ENCODE peak calls at places on chromosomes 4 and X, in eight cellular contexts. N, M, P, T, H, X, R and O are unnamed samples.

GRCh38 chrX:101206471-101206870 is 13.1 kb upstream of the DRP2 start:
- DNase-seq in M (no peak), P (no peak), H (peak; percentile 11), X (no peak), T (no peak), N (peak; percentile 58), R (peak; percentile 23), O (no peak)

GRCh38 chr4:101020956-101021355 is 326.4 kb downstream of the PPP3CA start:
- DNase-seq in N (peak; percentile 89), P (no peak), R (peak; percentile 3), M (no peak), H (peak; percentile 62), X (no peak), T (no peak), O (peak; percentile 72)

GRCh38 chr4:39348371-39349265 is 17.5 kb downstream of the RFC1 start:
- DNase-seq in R (peak; percentile 30), N (peak; percentile 77), X (no peak), M (no peak), T (no peak), P (no peak), H (peak; percentile 35), O (no peak)

GRCh38 chrX:10401239-10401638 is 219.1 kb downstream of the MID1 start:
- DNase-seq in H (no peak), X (no peak), N (peak; percentile 24), R (no peak), T (no peak), P (no peak), M (no peak), O (no peak)

GRCh38 chrX:17805120-17805519 is 56.0 kb downstream of the RAI2 start:
- DNase-seq in R (no peak), X (no peak), P (no peak), T (no peak), H (no peak), N (no peak), M (no peak), O (no peak)

GRCh38 chrX:19897087-19897486 is 9.7 kb upstream of the SH3KBP1 start:
- DNase-seq in N (no peak), T (no peak), H (no peak), M (no peak), R (no peak), P (no peak), X (no peak), O (no peak)

GRCh38 chr4:3291969-3292570 is 751 bp upstream of the RGS12 start:
- DNase-seq in X (no peak), N (peak; percentile 20), R (peak; percentile 52), H (peak; percentile 41), M (peak; percentile 69), T (peak; percentile 66), P (no peak), O (no peak)

GRCh38 chr4:7863911-7864681 is 75.6 kb downstream of the AFAP1 start:
- DNase-seq in N (peak; percentile 51), M (no peak), H (no peak), P (no peak), T (no peak), R (no peak), X (no peak), O (no peak)

GRCh38 chrX:73943900-73944581 is 359.9 kb upstream of the ZCCHC13 start:
- DNase-seq in R (peak; percentile 79), P (peak; percentile 42), H (peak; percentile 73), M (peak; percentile 89), X (peak; percentile 82), N (peak; percentile 96), T (peak; percentile 96), O (peak; percentile 63)

GRCh38 chr4:85498068-85498733 is 23.3 kb downstream of the ARHGAP24 start:
- DNase-seq in T (no peak), M (no peak), X (no peak), H (peak; percentile 36), R (no peak), P (peak; percentile 5), N (peak; percentile 95), O (no peak)

GRCh38 chr4:145177906-145178538 is 2.4 kb downstream of the OTUD4 start:
- DNase-seq in P (no peak), N (peak; percentile 44), H (peak; percentile 38), T (no peak), X (no peak), M (no peak), R (peak; percentile 20), O (no peak)

GRCh38 chr4:22850055-22850454 is 157.3 kb downstream of the GBA3 start:
- DNase-seq in T (peak; percentile 83), X (no peak), N (no peak), H (no peak), R (no peak), M (no peak), P (no peak), O (no peak)

GRCh38 chrX:131704136-131704695 is 160.3 kb downstream of the OR13H1 start:
- DNase-seq in P (no peak), T (peak; percentile 53), N (peak; percentile 69), M (peak; percentile 91), H (peak; percentile 1), X (no peak), R (peak; percentile 0), O (peak; percentile 86)

GRCh38 chr4:38673109-38673978 is 9.3 kb downstream of the KLF3 start:
- DNase-seq in M (peak; percentile 49), P (no peak), H (peak; percentile 39), X (peak; percentile 29), R (no peak), T (peak; percentile 28), N (no peak), O (no peak)

GRCh38 chr4:44670466-44671199 is 7.6 kb upstream of the GUF1 start:
- DNase-seq in P (no peak), T (no peak), R (no peak), N (no peak), X (no peak), H (no peak), M (no peak), O (no peak)

GRCh38 chr4:25252230-25253071 is 18.6 kb downstream of the PI4K2B start:
- DNase-seq in N (no peak), X (no peak), H (no peak), P (no peak), M (no peak), T (no peak), R (no peak), O (no peak)

GRCh38 chrX:9676311-9676710 is 89.3 kb downstream of the GPR143 start:
- DNase-seq in R (no peak), N (no peak), T (no peak), H (no peak), P (no peak), M (no peak), X (no peak), O (no peak)

GRCh38 chr4:85019411-85019810 is 52.9 kb upstream of the WDFY3 start:
- DNase-seq in R (no peak), P (no peak), H (no peak), X (no peak), N (no peak), T (no peak), M (no peak), O (no peak)

GRCh38 chrX:4547218-4547836 is 833.9 kb upstream of the PRKX start:
- DNase-seq in M (peak; percentile 52), T (peak; percentile 83), N (peak; percentile 42), R (peak; percentile 24), X (peak; percentile 2), P (no peak), H (peak; percentile 33), O (peak; percentile 14)

GRCh38 chr4:38381788-38382187 is 282.2 kb upstream of the KLF3 start:
- DNase-seq in X (no peak), H (no peak), T (no peak), P (no peak), M (no peak), R (no peak), N (no peak), O (no peak)

GRCh38 chr4:30727409-30727808 is 7.2 kb downstream of the PCDH7 start:
- DNase-seq in M (no peak), T (no peak), H (no peak), P (no peak), X (no peak), N (no peak), R (no peak), O (no peak)

GRCh38 chr4:125735107-125735506 is 420.4 kb downstream of the FAT4 start:
- DNase-seq in T (no peak), M (no peak), R (peak; percentile 94), N (peak; percentile 98), X (no peak), H (peak; percentile 86), P (no peak), O (no peak)

GRCh38 chr4:15982833-15983528 is 20.0 kb upstream of the FGFBP2 start:
- DNase-seq in P (no peak), T (no peak), H (peak; percentile 28), M (no peak), N (peak; percentile 54), X (no peak), R (no peak), O (no peak)

GRCh38 chr4:19213388-19213787 is 1038.3 kb upstream of the SLIT2 start:
- DNase-seq in H (peak; percentile 40), M (no peak), X (no peak), R (no peak), N (peak; percentile 76), P (no peak), T (no peak), O (no peak)

GRCh38 chrX:110755611-110756010 is 40.0 kb downstream of the CHRDL1 start:
- DNase-seq in R (peak; percentile 64), T (no peak), P (no peak), H (no peak), N (peak; percentile 26), X (no peak), M (no peak), O (no peak)

GRCh38 chr4:1610791-1611500 is 73.2 kb downstream of the FAM53A start:
- DNase-seq in X (no peak), P (no peak), T (no peak), R (no peak), N (no peak), M (no peak), H (no peak), O (no peak)

GRCh38 chr4:16952896-16953605 is 54.6 kb upstream of the LDB2 start:
- DNase-seq in N (no peak), M (no peak), H (no peak), X (no peak), R (no peak), T (no peak), P (no peak), O (no peak)

GRCh38 chr4:16704488-16704887 is 194.0 kb downstream of the LDB2 start:
- DNase-seq in T (no peak), H (no peak), M (no peak), N (no peak), R (no peak), P (no peak), X (no peak), O (no peak)

GRCh38 chr4:173214661-173215060 is 46.0 kb downstream of the GALNT7 start:
- DNase-seq in N (peak; percentile 47), T (no peak), P (no peak), R (peak; percentile 35), M (no peak), H (no peak), X (no peak), O (no peak)